ENCODE peak calls at places on chromosomes 2 and 18, in seven cellular contexts. One of them, this sample, is unnamed. For H3K27me3, the result is how much of the 10 kb centered on the place peaks cover.

GRCh38 chr18:23369231-23369630 is 83.9 kb upstream of the RIOK3 start:
- DNase-seq in HCT116: no peak
- DNase-seq in pancreas: no peak
- DNase-seq in tibial artery: no peak
- DNase-seq in BJ: no peak
- DNase-seq in adrenal gland: no peak
- DNase-seq in ascending aorta: no peak
- DNase-seq in this sample: no peak

GRCh38 chr18:21682276-21683051 is 22.1 kb downstream of the ABHD3 start:
- DNase-seq in HCT116: no peak
- DNase-seq in pancreas: no peak
- DNase-seq in tibial artery: no peak
- DNase-seq in BJ: peak
- DNase-seq in adrenal gland: no peak
- DNase-seq in ascending aorta: no peak
- DNase-seq in this sample: peak

GRCh38 chr2:142965464-142965863 is 88.0 kb downstream of the KYNU start:
- DNase-seq in HCT116: no peak
- DNase-seq in pancreas: no peak
- DNase-seq in tibial artery: no peak
- DNase-seq in BJ: no peak
- DNase-seq in adrenal gland: no peak
- DNase-seq in ascending aorta: no peak
- DNase-seq in this sample: no peak

GRCh38 chr2:103284750-103285149 is 522.9 kb downstream of the TMEM182 start:
- DNase-seq in HCT116: no peak
- DNase-seq in pancreas: no peak
- DNase-seq in tibial artery: no peak
- DNase-seq in BJ: no peak
- DNase-seq in adrenal gland: no peak
- DNase-seq in ascending aorta: no peak
- DNase-seq in this sample: no peak

GRCh38 chr18:75003089-75003488 is 205.8 kb downstream of the PTGR3 start:
- DNase-seq in HCT116: no peak
- DNase-seq in pancreas: no peak
- DNase-seq in tibial artery: no peak
- DNase-seq in BJ: no peak
- DNase-seq in adrenal gland: peak
- DNase-seq in ascending aorta: no peak
- DNase-seq in this sample: no peak

GRCh38 chr2:215920244-215921100 is 92.9 kb downstream of the MREG start:
- DNase-seq in HCT116: peak
- DNase-seq in pancreas: peak
- DNase-seq in tibial artery: peak
- DNase-seq in BJ: peak
- DNase-seq in adrenal gland: peak
- DNase-seq in ascending aorta: no peak
- DNase-seq in this sample: no peak

GRCh38 chr2:198913394-198914152 is 544.2 kb downstream of the SATB2 start:
- DNase-seq in HCT116: no peak
- DNase-seq in pancreas: no peak
- DNase-seq in tibial artery: no peak
- DNase-seq in BJ: no peak
- DNase-seq in adrenal gland: no peak
- DNase-seq in ascending aorta: no peak
- DNase-seq in this sample: no peak

GRCh38 chr18:9025104-9025838 is 77.2 kb upstream of the NDUFV2 start:
- DNase-seq in HCT116: peak
- DNase-seq in pancreas: no peak
- DNase-seq in tibial artery: no peak
- DNase-seq in BJ: peak
- DNase-seq in adrenal gland: no peak
- DNase-seq in ascending aorta: no peak
- DNase-seq in this sample: peak

GRCh38 chr2:16774980-16775963 is 109.6 kb upstream of the CYRIA start:
- DNase-seq in HCT116: no peak
- DNase-seq in pancreas: no peak
- DNase-seq in tibial artery: no peak
- DNase-seq in BJ: no peak
- DNase-seq in adrenal gland: no peak
- DNase-seq in ascending aorta: no peak
- DNase-seq in this sample: no peak

GRCh38 chr2:151206446-151206968 is 55.2 kb downstream of the RBM43 start:
- DNase-seq in HCT116: no peak
- DNase-seq in pancreas: no peak
- DNase-seq in tibial artery: no peak
- DNase-seq in BJ: no peak
- DNase-seq in adrenal gland: no peak
- DNase-seq in ascending aorta: no peak
- DNase-seq in this sample: no peak

GRCh38 chr2:8552264-8552913 is 129.5 kb upstream of the ID2 start:
- DNase-seq in HCT116: no peak
- DNase-seq in pancreas: no peak
- DNase-seq in tibial artery: peak
- DNase-seq in BJ: no peak
- DNase-seq in adrenal gland: no peak
- DNase-seq in ascending aorta: no peak
- DNase-seq in this sample: no peak

GRCh38 chr2:25286025-25286400 is 55.7 kb downstream of the DNMT3A start:
- DNase-seq in HCT116: no peak
- DNase-seq in pancreas: no peak
- DNase-seq in tibial artery: no peak
- DNase-seq in BJ: no peak
- DNase-seq in adrenal gland: no peak
- DNase-seq in ascending aorta: no peak
- DNase-seq in this sample: no peak

GRCh38 chr2:241844066-241844728 is 14.5 kb downstream of the PDCD1 start:
- DNase-seq in HCT116: peak
- DNase-seq in pancreas: peak
- DNase-seq in tibial artery: peak
- DNase-seq in BJ: peak
- DNase-seq in adrenal gland: peak
- DNase-seq in ascending aorta: peak
- DNase-seq in this sample: no peak
- H3K4me3 ChIP-seq in HCT116: peak
- H3K4me3 ChIP-seq in pancreas: peak
- H3K4me3 ChIP-seq in tibial artery: peak
- H3K4me3 ChIP-seq in BJ: peak
- H3K4me3 ChIP-seq in adrenal gland: no peak
- H3K4me3 ChIP-seq in ascending aorta: peak
- H3K4me3 ChIP-seq in this sample: peak

GRCh38 chr18:66553824-66554223 is 50.1 kb downstream of the CDH19 start:
- DNase-seq in HCT116: no peak
- DNase-seq in pancreas: no peak
- DNase-seq in tibial artery: no peak
- DNase-seq in BJ: no peak
- DNase-seq in adrenal gland: no peak
- DNase-seq in ascending aorta: no peak
- DNase-seq in this sample: no peak

GRCh38 chr18:66548747-66549146 is 55.1 kb downstream of the CDH19 start:
- DNase-seq in HCT116: no peak
- DNase-seq in pancreas: no peak
- DNase-seq in tibial artery: no peak
- DNase-seq in BJ: no peak
- DNase-seq in adrenal gland: no peak
- DNase-seq in ascending aorta: no peak
- DNase-seq in this sample: no peak
- TF ChIP-seq CTCF in HCT116: no peak
- TF ChIP-seq CTCF in pancreas: no peak
- TF ChIP-seq CTCF in tibial artery: no peak
- TF ChIP-seq CTCF in BJ: no peak
- TF ChIP-seq CTCF in adrenal gland: no peak
- TF ChIP-seq CTCF in ascending aorta: no peak
- TF ChIP-seq CTCF in this sample: no peak

DNA sequence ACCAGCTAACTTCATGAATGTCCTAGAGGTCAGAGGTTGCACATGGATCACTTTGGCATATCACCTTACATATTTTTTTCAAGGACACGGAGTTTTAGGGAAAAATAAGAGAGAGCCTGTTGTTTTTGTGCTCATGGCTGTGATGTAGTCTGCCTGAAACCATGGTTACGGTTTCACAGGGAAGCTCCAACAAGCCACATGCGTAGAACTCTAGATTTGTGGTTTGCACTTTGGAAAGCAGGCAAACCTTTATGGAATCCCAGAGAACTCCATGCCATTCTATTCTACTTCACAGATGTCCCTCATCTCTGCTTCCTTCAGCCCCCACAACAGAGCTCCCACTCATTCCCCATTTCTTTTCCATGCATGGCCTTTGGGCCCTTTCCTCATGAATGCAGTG is 2.1 kb downstream of the PRKCE start:
- DNase-seq in HCT116: no peak
- DNase-seq in pancreas: no peak
- DNase-seq in tibial artery: no peak
- DNase-seq in BJ: no peak
- DNase-seq in adrenal gland: no peak
- DNase-seq in ascending aorta: no peak
- DNase-seq in this sample: no peak
- H3K27me3 ChIP-seq in HCT116: under half
- H3K27me3 ChIP-seq in pancreas: under half
- H3K27me3 ChIP-seq in tibial artery: under half
- H3K27me3 ChIP-seq in BJ: under half
- H3K27me3 ChIP-seq in adrenal gland: under half
- H3K27me3 ChIP-seq in ascending aorta: under half
- H3K27me3 ChIP-seq in this sample: under half

DNA sequence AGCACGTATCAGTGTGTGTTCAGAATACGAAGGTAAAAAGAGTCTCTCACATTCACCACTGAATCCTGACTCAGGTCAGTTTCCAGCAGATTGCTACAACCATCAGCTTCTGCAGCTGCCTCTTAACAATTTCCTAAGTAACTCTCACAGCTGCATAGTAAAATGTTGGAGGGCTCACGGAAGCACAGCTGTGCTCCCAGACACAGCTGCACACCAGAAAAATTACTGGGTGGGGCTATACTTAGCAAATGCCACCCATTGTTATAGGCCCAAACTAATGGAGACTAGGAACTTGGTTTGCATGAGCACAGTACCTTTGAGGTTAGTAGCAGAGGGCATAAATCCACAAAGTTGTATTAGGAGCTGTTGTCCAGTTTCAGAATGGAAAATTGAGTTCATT is 153.9 kb upstream of the ERBB4 start:
- DNase-seq in HCT116: no peak
- DNase-seq in pancreas: no peak
- DNase-seq in tibial artery: no peak
- DNase-seq in BJ: no peak
- DNase-seq in adrenal gland: no peak
- DNase-seq in ascending aorta: no peak
- DNase-seq in this sample: no peak
- H3K4me3 ChIP-seq in HCT116: no peak
- H3K4me3 ChIP-seq in pancreas: no peak
- H3K4me3 ChIP-seq in tibial artery: no peak
- H3K4me3 ChIP-seq in BJ: no peak
- H3K4me3 ChIP-seq in adrenal gland: no peak
- H3K4me3 ChIP-seq in ascending aorta: no peak
- H3K4me3 ChIP-seq in this sample: no peak

DNA sequence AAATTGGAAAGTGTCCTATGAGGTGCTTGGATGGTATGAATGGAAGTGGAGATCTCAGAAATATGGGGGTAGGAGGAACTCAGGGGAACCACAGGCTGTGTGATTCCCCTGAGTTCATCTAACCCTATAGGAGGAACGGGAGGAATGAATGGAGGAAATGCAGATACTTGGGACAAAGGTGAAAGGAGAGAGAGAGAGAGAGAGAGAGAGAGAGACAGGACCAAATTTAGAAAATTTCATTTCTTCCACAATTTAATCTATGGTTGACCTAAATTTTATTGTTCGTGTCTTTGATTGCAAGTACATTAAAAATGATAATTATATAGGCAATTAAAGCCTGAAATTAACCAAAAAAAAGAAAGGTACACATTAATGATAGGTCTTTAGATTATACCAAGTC is 107.7 kb downstream of the SPP2 start:
- DNase-seq in HCT116: no peak
- DNase-seq in pancreas: no peak
- DNase-seq in tibial artery: no peak
- DNase-seq in BJ: no peak
- DNase-seq in adrenal gland: no peak
- DNase-seq in ascending aorta: no peak
- DNase-seq in this sample: no peak
- TF ChIP-seq CTCF in HCT116: no peak
- TF ChIP-seq CTCF in pancreas: no peak
- TF ChIP-seq CTCF in tibial artery: no peak
- TF ChIP-seq CTCF in BJ: no peak
- TF ChIP-seq CTCF in adrenal gland: no peak
- TF ChIP-seq CTCF in ascending aorta: no peak
- TF ChIP-seq CTCF in this sample: no peak

This sample was measured in kidney epithelial cell.